ENCODE peak calls at places on chromosomes 16 and 17, in seven cellular contexts. F, Q, I, U, X, V and S are unnamed samples.
A peak's percentile ranks its signal among the peaks of the same experiment; 100 is the strongest.

GRCh38 chr17:75507712-75508111 is 7.6 kb downstream of the CASKIN2 start:
- DNase-seq in F (no peak), I (no peak), Q (no peak), X (no peak), U (peak; percentile 26), V (no peak), S (no peak)

GRCh38 chr16:64870859-64871258 is 251.0 kb downstream of the CDH11 start:
- DNase-seq in I (no peak), X (no peak), U (no peak), Q (no peak), F (no peak), V (no peak), S (no peak)

GRCh38 chr17:30333503-30334240 is at the start of gene TMIGD1:
- DNase-seq in Q (no peak), F (no peak), I (no peak), X (no peak), V (no peak), U (no peak), S (no peak)

GRCh38 chr16:63922563-63922962 is 1199.3 kb downstream of the CDH11 start:
- DNase-seq in V (no peak), U (no peak), F (no peak), I (no peak), X (no peak), Q (peak; percentile 24), S (no peak)

GRCh38 chr16:70430667-70431536 is 8.0 kb downstream of the ST3GAL2 start:
- DNase-seq in X (no peak), F (no peak), Q (peak; percentile 12), U (no peak), V (peak; percentile 63), I (no peak), S (peak; percentile 59)

GRCh38 chr17:47266782-47267181 is 13.2 kb downstream of the ITGB3 start:
- DNase-seq in F (no peak), U (no peak), Q (peak; percentile 36), I (no peak), V (no peak), X (no peak), S (no peak)

GRCh38 chr17:57877803-57878202 is 28.0 kb upstream of the MRPS23 start:
- DNase-seq in F (no peak), X (no peak), Q (no peak), V (no peak), I (no peak), U (no peak), S (no peak)

GRCh38 chr16:49396206-49396720 is 22.7 kb downstream of the C16orf78 start:
- DNase-seq in Q (no peak), F (no peak), X (no peak), U (no peak), V (no peak), I (no peak), S (no peak)

GRCh38 chr17:45334231-45334630 is 17.4 kb upstream of the MAP3K14 start:
- DNase-seq in Q (no peak), V (no peak), I (no peak), F (no peak), U (no peak), X (peak; percentile 40), S (no peak)

GRCh38 chr17:40323731-40324650 is 15.0 kb downstream of the RARA start:
- DNase-seq in U (peak; percentile 89), Q (peak; percentile 73), V (peak; percentile 76), F (peak; percentile 68), I (peak; percentile 64), X (peak; percentile 83), S (no peak)

GRCh38 chr16:31461921-31462804 is 2.9 kb downstream of the ARMC5 start:
- DNase-seq in U (no peak), I (no peak), X (peak; percentile 64), F (no peak), V (peak; percentile 46), Q (no peak), S (no peak)

GRCh38 chr17:71057938-71058337 is 888.6 kb downstream of the KCNJ2 start:
- DNase-seq in X (no peak), U (no peak), V (no peak), Q (no peak), I (no peak), F (no peak), S (no peak)

GRCh38 chr17:34066528-34066927 is 188.6 kb upstream of the CCL2 start:
- DNase-seq in I (no peak), U (no peak), F (no peak), V (no peak), X (no peak), Q (no peak), S (no peak)

GRCh38 chr16:15897834-15898254 is 9.4 kb upstream of the CEP20 start:
- DNase-seq in Q (peak; percentile 73), U (no peak), V (no peak), F (no peak), I (no peak), X (no peak), S (no peak)

GRCh38 chr16:3101841-3102470 is 2.9 kb upstream of the ZSCAN10 start:
- DNase-seq in V (no peak), Q (no peak), I (no peak), U (peak; percentile 62), F (no peak), X (no peak), S (peak; percentile 87)

GRCh38 chr17:17781591-17782424 is 55.0 kb downstream of the SREBF1 start:
- DNase-seq in U (peak; percentile 93), Q (peak; percentile 69), X (peak; percentile 95), V (no peak), I (peak; percentile 85), F (peak; percentile 58), S (peak; percentile 18)

GRCh38 chr16:9091867-9092281 is 430 bp downstream of the HAPSTR1 start:
- DNase-seq in F (peak; percentile 50), Q (peak; percentile 77), U (peak; percentile 54), I (no peak), X (peak; percentile 76), V (peak; percentile 67), S (no peak)

GRCh38 chr16:80997139-80997798 is 9.4 kb downstream of the CMC2 start:
- DNase-seq in X (no peak), F (no peak), Q (peak; percentile 12), U (no peak), V (no peak), I (no peak), S (no peak)

GRCh38 chr16:66359012-66359411 is 7.5 kb upstream of the CDH5 start:
- DNase-seq in X (no peak), U (no peak), V (no peak), I (no peak), F (no peak), Q (peak; percentile 90), S (no peak)

GRCh38 chr17:28227278-28228108 is 91.5 kb upstream of the TMEM97 start:
- DNase-seq in V (peak; percentile 87), X (no peak), I (peak; percentile 24), F (peak; percentile 86), Q (peak; percentile 68), U (no peak), S (no peak)

GRCh38 chr17:7837375-7838290 is 3.6 kb downstream of the KDM6B start:
- DNase-seq in Q (peak; percentile 24), V (no peak), I (no peak), F (no peak), X (no peak), U (no peak), S (no peak)

GRCh38 chr17:55729484-55729883 is 6.8 kb upstream of the TMEM100 start:
- DNase-seq in F (no peak), Q (no peak), I (no peak), U (no peak), V (no peak), X (no peak), S (no peak)

GRCh38 chr16:87823146-87823929 is 46.0 kb downstream of the SLC7A5 start:
- DNase-seq in I (no peak), F (no peak), X (no peak), Q (no peak), V (no peak), U (no peak), S (no peak)

GRCh38 chr16:49453983-49454382 is 80.4 kb downstream of the C16orf78 start:
- DNase-seq in I (no peak), X (peak; percentile 11), F (no peak), U (no peak), V (no peak), Q (no peak), S (no peak)

DNA sequence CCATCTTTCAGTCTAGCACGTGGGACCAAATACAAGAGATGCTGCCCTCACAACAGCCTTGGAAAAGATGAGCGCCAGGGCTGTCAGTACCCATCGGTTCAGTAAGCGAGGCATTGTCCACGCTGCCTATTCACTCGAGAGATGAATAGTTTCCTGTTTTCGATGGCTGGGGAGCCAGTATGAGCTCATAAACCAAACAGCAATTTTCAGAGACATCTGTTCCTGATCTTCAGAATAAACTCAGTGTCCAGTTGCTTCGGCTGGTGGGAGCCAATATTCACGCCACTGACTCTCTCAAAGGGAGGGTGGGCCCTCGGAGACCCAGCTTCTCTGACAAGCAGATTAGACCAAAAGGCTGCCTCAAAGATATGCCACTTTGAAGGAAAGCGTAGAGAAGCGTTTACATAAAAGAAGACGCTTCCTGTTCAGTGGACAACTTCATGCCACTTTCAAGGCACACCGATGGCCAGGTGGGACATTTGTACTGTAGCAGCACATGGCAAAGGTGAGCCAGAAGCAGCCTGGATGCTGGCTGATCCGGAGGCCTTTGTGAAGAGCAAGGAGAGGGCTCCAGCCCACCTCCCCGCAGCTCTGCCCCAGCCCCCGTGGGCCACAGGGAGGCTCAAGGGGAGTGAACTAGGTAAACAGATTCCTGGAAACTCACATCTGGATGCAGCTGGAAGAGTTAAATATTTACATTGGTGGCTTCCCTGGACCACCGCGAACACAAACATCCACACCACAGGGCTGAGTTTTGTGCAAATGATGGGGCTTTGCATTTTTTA is 6.0 kb downstream of the TIMM22 start:
- DNase-seq in F (no peak), U (peak; percentile 70), I (no peak), V (no peak), X (no peak), Q (peak; percentile 84), S (no peak)
- H3K4me1 ChIP-seq in F (peaks cover 36% of the 10 kb centered on the region), U (peaks cover 53% of the 10 kb centered on the region), I (peaks cover 57% of the 10 kb centered on the region), V (peaks cover 96% of the 10 kb centered on the region), X (no peaks in the 10 kb centered on the region), Q (peaks cover 38% of the 10 kb centered on the region), S (no peaks in the 10 kb centered on the region)

GRCh38 chr17:5410594-5411272 is 8.7 kb downstream of the NUP88 start:
- DNase-seq in I (no peak), U (no peak), V (no peak), F (no peak), X (no peak), Q (no peak), S (no peak)
- H3K36me3 ChIP-seq in I (peaks cover 100% of the 10 kb centered on the region), U (peaks cover 100% of the 10 kb centered on the region), V (peaks cover 100% of the 10 kb centered on the region), F (peaks cover 55% of the 10 kb centered on the region), X (peaks cover 40% of the 10 kb centered on the region), Q (peaks cover 63% of the 10 kb centered on the region), S (peaks cover 86% of the 10 kb centered on the region)

DNA sequence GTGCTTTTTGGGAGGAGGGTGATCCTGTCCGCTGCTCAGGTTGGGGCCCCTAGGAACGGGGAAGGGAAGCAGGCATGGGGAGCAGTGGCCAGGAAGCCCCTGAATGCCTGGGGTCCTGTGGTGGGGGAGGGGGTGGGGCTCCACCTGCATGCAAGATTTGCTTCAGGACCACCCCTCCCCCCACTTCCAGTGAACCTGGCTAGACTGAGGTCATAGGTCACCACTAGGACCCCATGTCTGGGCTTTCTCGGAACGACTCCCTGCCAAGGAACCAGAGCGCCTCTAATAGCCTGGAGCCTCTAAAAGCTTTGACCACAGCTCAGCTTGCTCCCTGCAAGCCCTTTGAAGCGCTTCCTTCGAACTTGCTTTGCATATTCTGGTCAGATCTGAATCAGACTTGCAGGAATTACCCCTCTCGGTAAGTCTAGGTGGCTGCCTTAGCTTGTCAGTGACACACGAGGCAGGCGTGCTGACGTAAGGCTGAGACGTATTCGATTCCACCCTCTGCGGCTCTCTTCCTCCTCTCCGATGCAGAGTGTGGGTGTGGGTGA is 3.6 kb downstream of the SOCS3 start:
- DNase-seq in I (peak; percentile 25), V (peak; percentile 75), U (no peak), X (peak; percentile 85), F (no peak), Q (peak; percentile 93), S (peak; percentile 31)
- H3K4me3 ChIP-seq in I (peak overlapping the region; percentile 94), V (peak overlapping the region; percentile 94), U (peak overlapping the region; percentile 66), X (peak overlapping the region; percentile 76), F (peak overlapping the region; percentile 3), Q (no peak overlapping the region), S (no peak overlapping the region)

GRCh38 chr16:23901178-23902131 is 65.7 kb downstream of the PRKCB start:
- DNase-seq in V (no peak), I (no peak), X (no peak), F (no peak), U (no peak), Q (no peak), S (no peak)
- H3K4me1 ChIP-seq in V (peaks cover 3% of the 10 kb centered on the region), I (no peaks in the 10 kb centered on the region), X (no peaks in the 10 kb centered on the region), F (peaks cover 4% of the 10 kb centered on the region), U (no peaks in the 10 kb centered on the region), Q (peaks cover 5% of the 10 kb centered on the region), S (no peaks in the 10 kb centered on the region)